ENCODE peak calls at places on chromosomes 4 and X, in four cellular contexts. H is natural killer cell, W is astrocyte of the spinal cord, I is BE2C. O is an unnamed sample.

GRCh38 chr4:110196206-110196870 is 2.1 kb downstream of the ELOVL6 start:
- DNase-seq in W (peak), I (peak), H (peak), O (peak)

GRCh38 chr4:22463179-22463578 is 52.7 kb downstream of the ADGRA3 start:
- DNase-seq in W (no peak), I (no peak), H (no peak), O (no peak)

GRCh38 chr4:89438102-89438831 is 130.7 kb upstream of the GPRIN3 start:
- DNase-seq in W (no peak), I (peak), H (no peak), O (peak)

GRCh38 chrX:112163916-112164315 is 81.3 kb upstream of the TRPC5 start:
- DNase-seq in I (no peak), H (no peak), W (peak), O (no peak)

GRCh38 chr4:109721033-109721432 is 8.8 kb downstream of the PLA2G12A start:
- DNase-seq in I (no peak), H (no peak), W (peak), O (no peak)

GRCh38 chr4:148852092-148852699 is 410.0 kb upstream of the NR3C2 start:
- DNase-seq in H (no peak), I (no peak), W (no peak), O (no peak)

GRCh38 chr4:84582988-84583870 is at the start of gene CDS1:
- DNase-seq in I (peak), H (no peak), W (no peak), O (no peak)

GRCh38 chrX:96183843-96184242 is 500.8 kb upstream of the DIAPH2 start:
- DNase-seq in W (no peak), H (no peak), I (no peak), O (peak)

GRCh38 chr4:158930573-158930972 is 161.7 kb downstream of the FNIP2 start:
- DNase-seq in I (no peak), H (no peak), W (no peak), O (no peak)

GRCh38 chr4:144647095-144647959 is 1.4 kb downstream of the HHIP start:
- DNase-seq in H (no peak), I (no peak), W (peak), O (no peak)

GRCh38 chr4:6868386-6868785 is 41.2 kb upstream of the TBC1D14 start:
- DNase-seq in H (no peak), W (no peak), I (no peak), O (no peak)

GRCh38 chr4:186244835-186245234 is 17.5 kb downstream of the KLKB1 start:
- DNase-seq in I (no peak), H (no peak), W (no peak), O (no peak)

GRCh38 chr4:183118141-183118540 is 19.1 kb downstream of the WWC2 start:
- DNase-seq in W (no peak), I (no peak), H (no peak), O (no peak)

GRCh38 chr4:150574678-150575077 is 7.3 kb upstream of the MAB21L2 start:
- DNase-seq in W (no peak), I (no peak), H (no peak), O (peak)

GRCh38 chr4:3034231-3034630 is 40.1 kb downstream of the HTT-AS start:
- DNase-seq in W (no peak), H (no peak), I (no peak), O (no peak)

GRCh38 chr4:41844327-41844726 is 90.9 kb upstream of the TMEM33 start:
- DNase-seq in I (no peak), W (no peak), H (no peak), O (no peak)

GRCh38 chr4:153781717-153782416 is 7.0 kb downstream of the SFRP2 start:
- DNase-seq in W (peak), H (no peak), I (no peak), O (peak)

GRCh38 chr4:1792832-1793495 is at the start of gene FGFR3:
- DNase-seq in W (no peak), I (peak), H (no peak), O (peak)

GRCh38 chr4:22587253-22587652 is 71.4 kb upstream of the ADGRA3 start:
- DNase-seq in W (no peak), I (no peak), H (no peak), O (no peak)

GRCh38 chr4:148056879-148057278 is 325.0 kb downstream of the ARHGAP10 start:
- DNase-seq in W (peak), I (no peak), H (peak), O (peak)

GRCh38 chrX:132336172-132336571 is 116.9 kb upstream of the RAP2C start:
- DNase-seq in W (no peak), H (no peak), I (no peak), O (no peak)

GRCh38 chrX:129925305-129926092 is 19.5 kb downstream of the UTP14A start:
- DNase-seq in W (peak), I (peak), H (peak), O (peak)

GRCh38 chr4:70297581-70297980 is 37.2 kb upstream of the CABS1 start:
- DNase-seq in W (no peak), H (no peak), I (no peak), O (no peak)

GRCh38 chr4:42709392-42710065 is 52.6 kb upstream of the ATP8A1 start:
- DNase-seq in I (no peak), W (no peak), H (no peak), O (no peak)

GRCh38 chrX:12949927-12950656 is 24.8 kb upstream of the TMSB4X start:
- DNase-seq in I (no peak), H (peak), W (peak), O (peak)

GRCh38 chr4:85086721-85087120 is 120.2 kb upstream of the WDFY3 start:
- DNase-seq in W (no peak), H (no peak), I (no peak), O (no peak)

GRCh38 chr4:98289375-98289774 is 28.2 kb downstream of the RAP1GDS1 start:
- DNase-seq in W (no peak), I (no peak), H (no peak), O (no peak)

GRCh38 chr4:172866421-172866820 is 302.2 kb upstream of the GALNT7 start:
- DNase-seq in H (no peak), I (no peak), W (no peak), O (no peak)

GRCh38 chrX:134821370-134821769 is 163.1 kb upstream of the PLAC1 start:
- DNase-seq in H (no peak), I (no peak), W (peak), O (peak)

GRCh38 chr4:76188557-76188956 is 25.1 kb downstream of the SCARB2 start:
- DNase-seq in W (no peak), H (no peak), I (no peak), O (no peak)

GRCh38 chrX:373641-374471 is 12.9 kb downstream of the PPP2R3B start:
- DNase-seq in I (no peak), H (no peak), W (peak), O (peak)

GRCh38 chr4:112953295-112953694 is 96.2 kb upstream of the ANK2 start:
- DNase-seq in I (peak), W (no peak), H (no peak), O (no peak)

GRCh38 chrX:139008185-139008584 is 296.7 kb upstream of the FGF13 start:
- DNase-seq in W (no peak), I (no peak), H (no peak), O (no peak)

GRCh38 chrX:45200741-45201234 is at the start of gene DIPK2B:
- DNase-seq in I (no peak), H (no peak), W (no peak), O (no peak)

GRCh38 chr4:2862528-2862927 is 18.9 kb downstream of the ADD1 start:
- DNase-seq in I (no peak), W (peak), H (no peak), O (no peak)

GRCh38 chrX:67587946-67588624 is 44.3 kb downstream of the AR start:
- DNase-seq in W (peak), H (no peak), I (no peak), O (peak)

GRCh38 chr4:127140306-127140705 is 492.5 kb upstream of the INTU start:
- DNase-seq in W (peak), I (no peak), H (no peak), O (peak)

GRCh38 chr4:80221161-80221560 is 23.9 kb downstream of the PRDM8 start:
- DNase-seq in H (no peak), W (peak), I (no peak), O (no peak)

DNA sequence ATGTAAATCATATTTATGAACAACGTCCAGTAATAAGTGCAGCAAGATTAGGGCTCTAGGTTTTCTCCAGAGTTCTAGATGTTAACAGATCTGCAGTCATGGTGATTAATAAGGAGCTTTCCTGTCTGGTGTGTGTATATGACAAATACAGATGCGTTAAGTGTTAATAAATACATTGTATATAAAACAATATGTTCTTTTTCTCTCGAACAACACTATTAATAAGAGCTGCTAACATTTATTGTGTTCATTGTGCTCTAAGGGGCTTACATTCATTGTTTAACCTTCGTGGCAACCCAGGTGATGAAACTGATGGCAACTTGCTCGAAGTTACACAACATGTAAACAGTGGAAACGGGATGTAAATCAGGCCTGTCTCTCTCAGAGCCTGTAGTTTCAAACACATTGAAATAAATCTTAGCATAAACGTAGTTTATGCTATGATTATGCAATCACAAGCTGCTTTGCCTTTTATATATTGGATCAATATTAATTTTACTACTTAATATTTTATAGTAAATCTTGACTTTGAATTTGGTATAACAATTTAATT is 547 bp upstream of the CLGN start:
- DNase-seq in W (no peak), H (no peak), I (no peak), O (no peak)
- TF ChIP-seq CTCF in W (no peak), H (no peak), I (no peak), O (no peak)

GRCh38 chr4:15955670-15956069 is 7.3 kb downstream of the FGFBP2 start:
- DNase-seq in W (peak), I (no peak), H (no peak), O (no peak)
- TF ChIP-seq CTCF in W (peak), I (peak), H (no peak), O (peak)

DNA sequence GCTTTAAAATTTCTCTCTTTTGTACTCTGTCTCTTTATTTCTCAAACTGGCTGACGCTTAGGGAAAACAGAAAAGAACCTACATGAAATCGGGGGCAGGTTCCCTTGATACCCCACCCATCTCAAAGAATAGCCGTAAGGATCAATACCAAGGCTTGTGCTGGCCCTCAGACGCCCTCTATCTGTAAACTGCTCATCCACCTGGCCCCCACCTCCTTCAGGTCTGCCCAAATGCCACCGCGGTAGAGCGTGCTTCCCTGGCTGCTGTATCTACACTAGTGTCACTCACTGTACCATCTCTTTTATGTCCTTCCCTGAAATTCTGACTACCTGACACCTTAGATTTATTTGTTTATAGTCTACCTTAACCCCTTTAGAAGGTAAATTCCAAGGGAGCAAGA is 62.8 kb downstream of the SMIM20 start:
- DNase-seq in H (no peak), I (no peak), W (no peak), O (no peak)
- TF ChIP-seq CTCF in H (no peak), I (no peak), W (no peak), O (no peak)

GRCh38 chrX:1657367-1658082 is 42.7 kb downstream of the ASMT start:
- DNase-seq in H (peak), I (no peak), W (peak), O (peak)
- TF ChIP-seq CTCF in H (no peak), I (no peak), W (peak), O (no peak)

GRCh38 chr4:108172231-108172779 is 3.6 kb upstream of the LEF1 start:
- DNase-seq in W (no peak), H (peak), I (peak), O (no peak)
- TF ChIP-seq CTCF in W (no peak), H (no peak), I (no peak), O (no peak)